ENCODE peak calls at places on chromosomes 12 and 14, in four cellular contexts. One of them, this sample, is unnamed.

GRCh38 chr12:68462799-68463198 is 130.6 kb upstream of the MDM1 start:
- DNase-seq in HepG2: no peak
- DNase-seq in HCT116: no peak
- DNase-seq in K562: no peak
- DNase-seq in this sample: no peak

GRCh38 chr12:99959549-99960170 is 25.1 kb downstream of the ANKS1B start:
- DNase-seq in HepG2: peak; percentile 15
- DNase-seq in HCT116: no peak
- DNase-seq in K562: no peak
- DNase-seq in this sample: peak; percentile 30

GRCh38 chr12:12877789-12878455 is 13.4 kb upstream of the GPRC5A start:
- DNase-seq in HCT116: no peak
- DNase-seq in HepG2: no peak
- DNase-seq in K562: no peak
- DNase-seq in this sample: no peak

GRCh38 chr14:66284346-66284745 is 201.8 kb upstream of the CCDC196 start:
- DNase-seq in HCT116: no peak
- DNase-seq in HepG2: peak; percentile 4
- DNase-seq in K562: no peak
- DNase-seq in this sample: no peak

GRCh38 chr12:21906919-21907642 is 34.1 kb downstream of the ABCC9 start:
- DNase-seq in HepG2: no peak
- DNase-seq in K562: no peak
- DNase-seq in HCT116: no peak
- DNase-seq in this sample: no peak

GRCh38 chr14:77014004-77014604 is 14.4 kb downstream of the IRF2BPL start:
- DNase-seq in HepG2: peak; percentile 68
- DNase-seq in HCT116: no peak
- DNase-seq in K562: no peak
- DNase-seq in this sample: no peak

GRCh38 chr14:79597561-79597960 is 613.7 kb downstream of the DIO2 start:
- DNase-seq in HepG2: no peak
- DNase-seq in HCT116: no peak
- DNase-seq in K562: no peak
- DNase-seq in this sample: no peak

GRCh38 chr12:110176745-110177144 is 52.6 kb downstream of the IFT81 start:
- DNase-seq in HCT116: no peak
- DNase-seq in K562: no peak
- DNase-seq in HepG2: no peak
- DNase-seq in this sample: no peak

GRCh38 chr14:63470877-63471565 is 72.2 kb downstream of the PPP2R5E start:
- DNase-seq in K562: no peak
- DNase-seq in HepG2: peak; percentile 87
- DNase-seq in HCT116: peak; percentile 16
- DNase-seq in this sample: no peak

GRCh38 chr14:47822326-47822725 is 146.9 kb upstream of the MDGA2 start:
- DNase-seq in HCT116: no peak
- DNase-seq in HepG2: no peak
- DNase-seq in K562: no peak
- DNase-seq in this sample: no peak

DNA sequence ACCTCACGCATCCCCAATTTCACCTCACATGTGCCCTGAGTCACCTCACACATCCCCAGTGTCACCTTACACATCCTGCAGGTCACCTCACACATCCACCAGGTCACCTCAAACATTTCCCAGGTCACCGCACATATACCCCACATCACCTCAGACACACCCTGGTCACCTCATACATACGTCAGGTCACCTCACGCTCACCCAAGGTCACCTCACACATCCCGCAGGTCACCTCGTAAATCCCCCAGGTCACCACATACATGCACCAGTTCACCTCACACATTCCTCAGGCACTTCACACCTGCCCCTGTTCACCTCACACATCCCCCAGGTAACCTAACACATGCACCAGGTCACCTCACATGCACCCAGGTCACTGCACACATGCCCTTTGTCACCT is 864.0 kb downstream of the TMEM121 start:
- DNase-seq in K562: no peak
- DNase-seq in HepG2: no peak
- DNase-seq in HCT116: no peak
- DNase-seq in this sample: no peak
- H3K9me3 ChIP-seq in K562: no peaks in the 10 kb centered on the region
- H3K9me3 ChIP-seq in HepG2: no peaks in the 10 kb centered on the region
- H3K9me3 ChIP-seq in HCT116: peaks cover 7% of the 10 kb centered on the region
- H3K9me3 ChIP-seq in this sample: no peaks in the 10 kb centered on the region

DNA sequence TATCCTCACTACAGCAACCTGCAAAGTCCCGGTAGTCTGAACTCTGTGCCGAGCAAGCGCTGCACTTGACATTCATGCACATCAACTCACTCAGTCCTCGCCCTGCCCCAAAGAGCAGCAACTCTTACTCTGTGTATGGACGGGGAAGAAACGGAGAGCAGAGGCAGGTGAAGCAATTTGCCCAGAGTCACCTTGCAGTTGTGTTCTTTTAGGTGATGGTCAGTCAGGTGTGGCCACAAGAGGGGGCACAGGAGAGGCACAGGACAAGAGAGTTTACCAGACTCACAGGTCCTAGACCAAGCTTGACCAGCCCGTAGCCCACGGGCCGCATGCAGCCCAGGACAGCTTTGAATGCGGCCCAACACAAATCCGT is 39.1 kb downstream of the TSPAN11 start:
- DNase-seq in HCT116: peak; percentile 6
- DNase-seq in HepG2: peak; percentile 41
- DNase-seq in K562: no peak
- DNase-seq in this sample: no peak
- TF ChIP-seq TCF7L2 in HCT116: no peak
- TF ChIP-seq TCF7L2 in HepG2: no peak
- TF ChIP-seq TCF7L2 in K562: no peak
- TF ChIP-seq TCF7L2 in this sample: no peak

DNA sequence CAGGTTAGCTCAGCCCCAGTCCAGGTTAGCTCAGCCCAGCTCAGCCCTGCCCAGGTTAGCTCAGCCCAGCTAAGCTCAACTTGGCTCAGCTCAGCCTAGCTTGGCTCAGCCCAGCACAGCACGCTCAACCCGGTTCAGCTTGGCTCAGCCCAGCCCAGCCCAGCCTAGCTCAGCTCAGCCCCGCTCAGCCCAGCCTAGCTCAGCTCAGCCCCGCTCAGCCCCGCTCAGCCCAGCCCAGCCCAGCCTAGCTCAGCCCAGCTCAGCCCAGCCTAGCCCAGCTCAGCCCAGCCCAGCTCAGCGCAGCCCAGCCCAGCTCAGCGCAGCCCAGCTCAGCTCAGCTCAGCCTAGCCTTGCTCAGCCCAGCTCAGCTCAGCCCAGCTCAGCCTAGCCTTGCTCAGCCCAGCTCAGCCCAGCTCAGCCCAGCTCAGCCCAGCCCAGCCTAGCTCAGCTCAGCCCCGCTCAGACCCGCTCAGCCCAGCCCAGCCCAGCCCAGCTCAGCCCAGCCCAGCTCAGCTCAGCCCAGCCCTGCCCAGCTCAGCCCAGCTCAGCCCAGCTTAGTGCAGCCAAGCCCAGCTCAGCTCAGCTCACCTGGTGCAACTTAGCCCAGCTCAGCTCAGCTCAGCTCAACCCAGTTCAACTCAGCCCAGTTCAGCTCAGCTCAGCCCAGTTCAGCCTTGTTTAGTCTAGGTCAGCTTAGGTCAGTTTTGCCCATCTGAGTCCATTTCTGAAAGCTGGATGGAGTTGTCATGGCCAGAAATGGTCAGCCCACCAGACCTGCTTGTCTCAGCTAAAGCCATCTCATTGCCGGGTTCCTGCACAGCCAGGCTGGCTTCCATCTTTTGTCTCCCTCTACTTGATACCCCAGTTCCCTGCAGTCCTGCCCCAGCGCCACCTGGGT is 333.6 kb downstream of the TMEM121 start:
- DNase-seq in K562: no peak
- DNase-seq in HepG2: no peak
- DNase-seq in HCT116: no peak
- DNase-seq in this sample: no peak
- H3K9me3 ChIP-seq in K562: no peaks in the 10 kb centered on the region
- H3K9me3 ChIP-seq in HepG2: no peaks in the 10 kb centered on the region
- H3K9me3 ChIP-seq in HCT116: no peaks in the 10 kb centered on the region
- H3K9me3 ChIP-seq in this sample: no peaks in the 10 kb centered on the region

GRCh38 chr14:53638966-53639365 is 317.7 kb downstream of the BMP4 start:
- DNase-seq in HCT116: no peak
- DNase-seq in K562: no peak
- DNase-seq in HepG2: no peak
- DNase-seq in this sample: no peak
- TF ChIP-seq TCF7L2 in HCT116: peak; percentile 18
- TF ChIP-seq TCF7L2 in K562: no peak
- TF ChIP-seq TCF7L2 in HepG2: no peak
- TF ChIP-seq TCF7L2 in this sample: no peak

GRCh38 chr12:132998742-132999141 is 12.6 kb downstream of the ZNF26 start:
- DNase-seq in HCT116: no peak
- DNase-seq in K562: no peak
- DNase-seq in HepG2: no peak
- DNase-seq in this sample: no peak
- H3K9me3 ChIP-seq in HCT116: peaks cover 9% of the 10 kb centered on the region
- H3K9me3 ChIP-seq in K562: peaks cover 12% of the 10 kb centered on the region
- H3K9me3 ChIP-seq in HepG2: peaks cover 92% of the 10 kb centered on the region
- H3K9me3 ChIP-seq in this sample: peaks cover 55% of the 10 kb centered on the region

DNA sequence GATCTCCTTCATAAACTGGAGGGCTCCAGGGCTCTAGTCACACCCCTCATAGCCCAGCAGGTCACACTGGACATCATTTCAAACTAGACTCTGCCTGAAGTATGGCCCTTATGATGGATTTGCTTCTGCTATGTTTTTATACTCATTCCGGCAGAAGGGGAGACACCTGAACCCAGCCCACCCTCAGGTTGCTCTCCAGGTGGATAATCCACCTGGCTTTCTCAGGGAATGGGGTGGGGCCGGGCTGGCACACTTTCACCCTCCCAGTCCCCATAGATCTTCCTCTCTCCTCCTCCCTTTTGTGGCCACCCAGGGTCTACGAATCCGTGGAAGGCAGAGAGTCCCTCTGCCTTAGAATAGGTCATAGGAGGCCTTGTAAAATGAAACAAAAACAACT is 9.8 kb upstream of the KRT73 start:
- DNase-seq in K562: no peak
- DNase-seq in HepG2: no peak
- DNase-seq in HCT116: no peak
- DNase-seq in this sample: no peak
- TF ChIP-seq TCF7L2 in K562: no peak
- TF ChIP-seq TCF7L2 in HepG2: no peak
- TF ChIP-seq TCF7L2 in HCT116: no peak
- TF ChIP-seq TCF7L2 in this sample: no peak

DNA sequence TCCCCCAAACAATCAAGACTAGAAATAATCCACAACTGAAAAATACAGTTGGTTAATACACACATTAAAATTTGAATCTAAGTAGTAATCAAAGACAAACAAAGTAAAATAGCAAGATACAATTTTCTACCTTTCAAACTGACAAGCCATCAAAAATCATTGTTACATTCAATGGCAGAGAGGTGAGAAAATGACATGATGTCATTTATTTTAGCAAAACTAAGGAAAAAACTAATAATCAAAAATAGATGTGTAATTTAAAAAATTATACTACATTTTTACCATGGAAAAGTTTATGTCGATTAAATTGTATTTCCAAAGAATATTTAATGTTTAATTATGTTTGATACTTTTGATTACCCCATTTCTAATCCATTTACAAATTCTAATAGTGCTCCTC is 59.7 kb downstream of the NOVA1 start:
- DNase-seq in K562: no peak
- DNase-seq in HCT116: no peak
- DNase-seq in HepG2: no peak
- DNase-seq in this sample: no peak
- H3K9me3 ChIP-seq in K562: no peaks in the 10 kb centered on the region
- H3K9me3 ChIP-seq in HCT116: no peaks in the 10 kb centered on the region
- H3K9me3 ChIP-seq in HepG2: peaks cover 40% of the 10 kb centered on the region
- H3K9me3 ChIP-seq in this sample: no peaks in the 10 kb centered on the region

GRCh38 chr12:107681836-107682820 is 3.5 kb upstream of the PWP1 start:
- DNase-seq in HCT116: no peak
- DNase-seq in HepG2: peak; percentile 92
- DNase-seq in K562: no peak
- DNase-seq in this sample: no peak

GRCh38 chr12:107684990-107685359 is 624 bp upstream of the PWP1 start:
- DNase-seq in HCT116: peak; percentile 23
- DNase-seq in HepG2: peak; percentile 96
- DNase-seq in K562: peak; percentile 37
- DNase-seq in this sample: no peak

GRCh38 chr12:107681455-107681835 is 4.2 kb upstream of the PWP1 start:
- DNase-seq in HCT116: no peak
- DNase-seq in K562: no peak
- DNase-seq in HepG2: no peak
- DNase-seq in this sample: no peak

GRCh38 chr12:107685360-107686248 is at the start of gene PWP1:
- DNase-seq in HCT116: peak; percentile 94
- DNase-seq in K562: peak; percentile 97
- DNase-seq in HepG2: peak; percentile 94
- DNase-seq in this sample: peak; percentile 69

DNA sequence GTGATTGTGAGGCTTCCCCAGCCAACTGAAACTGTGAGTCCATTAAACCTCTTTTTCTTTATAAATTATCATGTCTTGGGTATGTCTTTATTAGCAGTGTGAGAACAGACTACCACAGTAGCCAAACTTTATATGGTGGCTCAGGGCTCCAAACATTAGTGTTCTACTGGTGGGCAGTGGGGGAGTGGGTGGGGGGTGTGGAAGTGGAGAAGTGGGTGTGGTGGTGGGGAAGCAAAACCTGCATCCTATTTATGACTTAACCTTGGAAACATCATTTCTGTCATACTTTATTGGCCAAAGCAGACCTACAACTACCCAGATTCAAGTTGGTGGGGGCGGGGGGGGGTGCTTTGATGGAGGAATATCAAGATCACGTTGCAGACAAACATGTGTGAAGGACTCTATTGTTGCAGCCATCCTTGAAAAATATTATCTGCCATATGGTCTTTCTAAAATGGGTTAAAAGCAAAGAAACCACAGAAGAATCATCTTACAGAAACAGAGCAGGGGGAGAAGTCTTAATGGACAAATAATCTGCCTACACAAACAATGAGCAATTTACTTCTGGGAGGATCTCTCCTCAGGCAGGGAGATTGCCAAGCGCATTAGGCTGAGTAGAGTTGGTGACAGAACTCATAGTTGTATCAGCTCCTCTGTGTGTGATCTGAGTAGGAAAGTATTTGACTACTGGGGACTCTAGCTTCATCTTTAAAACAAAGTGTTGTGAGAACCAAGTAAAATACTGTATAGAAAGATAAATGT is 1.4 kb upstream of the PWP1 start:
- DNase-seq in HCT116: no peak
- DNase-seq in HepG2: no peak
- DNase-seq in K562: no peak
- DNase-seq in this sample: no peak
- TF ChIP-seq TCF7L2 in HCT116: no peak
- TF ChIP-seq TCF7L2 in HepG2: no peak
- TF ChIP-seq TCF7L2 in K562: no peak
- TF ChIP-seq TCF7L2 in this sample: no peak

DNA sequence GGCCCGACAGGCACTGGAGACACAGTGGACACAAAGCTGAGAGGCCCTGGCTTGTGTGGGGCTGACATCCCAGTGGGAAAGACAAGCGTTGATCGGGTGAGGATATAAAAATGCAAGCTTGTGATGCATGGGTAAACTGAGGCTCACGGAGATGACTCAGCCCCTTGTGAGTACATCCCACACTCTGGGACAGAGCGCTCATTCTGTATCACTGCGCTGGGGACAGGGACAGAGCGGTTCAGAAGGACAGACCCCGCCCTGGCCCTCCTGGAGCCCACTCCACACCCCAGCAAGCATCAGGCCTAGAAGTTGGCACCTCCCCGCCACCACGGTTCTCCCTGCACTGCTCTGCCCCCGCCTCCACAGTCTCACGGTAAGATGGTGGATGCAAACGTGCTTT is 156.3 kb downstream of the PIWIL1 start:
- DNase-seq in HCT116: no peak
- DNase-seq in HepG2: no peak
- DNase-seq in K562: no peak
- DNase-seq in this sample: no peak
- H3K9me3 ChIP-seq in HCT116: no peaks in the 10 kb centered on the region
- H3K9me3 ChIP-seq in HepG2: no peaks in the 10 kb centered on the region
- H3K9me3 ChIP-seq in K562: no peaks in the 10 kb centered on the region
- H3K9me3 ChIP-seq in this sample: no peaks in the 10 kb centered on the region

This sample was measured in Panc1.